ENCODE peak calls at places on chromosomes 11 and 22, in six cellular contexts. One of them, this sample, is unnamed.

GRCh38 chr11:61545341-61545740 is 35.5 kb downstream of the SYT7 start:
- DNase-seq in psoas muscle: no peak
- DNase-seq in tibial artery: no peak
- DNase-seq in substantia nigra: no peak
- DNase-seq in ovary: no peak
- DNase-seq in AG04450: no peak
- DNase-seq in this sample: no peak

GRCh38 chr22:32627091-32627490 is 152.5 kb downstream of the FBXO7 start:
- DNase-seq in psoas muscle: no peak
- DNase-seq in tibial artery: no peak
- DNase-seq in substantia nigra: no peak
- DNase-seq in ovary: no peak
- DNase-seq in AG04450: no peak
- DNase-seq in this sample: peak

GRCh38 chr11:27228232-27228631 is 134.8 kb downstream of the CCDC34 start:
- DNase-seq in psoas muscle: no peak
- DNase-seq in tibial artery: no peak
- DNase-seq in substantia nigra: no peak
- DNase-seq in ovary: no peak
- DNase-seq in AG04450: no peak
- DNase-seq in this sample: no peak

GRCh38 chr11:62142043-62142375 is 18.2 kb downstream of the INCENP start:
- DNase-seq in psoas muscle: no peak
- DNase-seq in tibial artery: peak
- DNase-seq in substantia nigra: no peak
- DNase-seq in ovary: no peak
- DNase-seq in AG04450: no peak
- DNase-seq in this sample: no peak

GRCh38 chr11:100865443-100865842 is 178.4 kb downstream of the ARHGAP42 start:
- DNase-seq in psoas muscle: no peak
- DNase-seq in tibial artery: no peak
- DNase-seq in substantia nigra: no peak
- DNase-seq in ovary: no peak
- DNase-seq in AG04450: no peak
- DNase-seq in this sample: no peak

GRCh38 chr11:112255075-112255739 is 5.5 kb downstream of the PLET1 start:
- DNase-seq in psoas muscle: peak
- DNase-seq in tibial artery: no peak
- DNase-seq in substantia nigra: no peak
- DNase-seq in ovary: no peak
- DNase-seq in AG04450: no peak
- DNase-seq in this sample: no peak

GRCh38 chr11:79227732-79228416 is 213.0 kb downstream of the TENM4 start:
- DNase-seq in psoas muscle: no peak
- DNase-seq in tibial artery: no peak
- DNase-seq in substantia nigra: no peak
- DNase-seq in ovary: no peak
- DNase-seq in AG04450: no peak
- DNase-seq in this sample: no peak

GRCh38 chr11:37525336-37525735 is 927.3 kb upstream of the RAG2 start:
- DNase-seq in psoas muscle: no peak
- DNase-seq in tibial artery: no peak
- DNase-seq in substantia nigra: no peak
- DNase-seq in ovary: no peak
- DNase-seq in AG04450: no peak
- DNase-seq in this sample: no peak

GRCh38 chr22:49322861-49323622 is 504.6 kb downstream of the BRD1 start:
- DNase-seq in psoas muscle: no peak
- DNase-seq in tibial artery: no peak
- DNase-seq in substantia nigra: no peak
- DNase-seq in ovary: no peak
- DNase-seq in AG04450: no peak
- DNase-seq in this sample: no peak

GRCh38 chr11:115425243-115425642 is 79.0 kb downstream of the CADM1 start:
- DNase-seq in psoas muscle: no peak
- DNase-seq in tibial artery: no peak
- DNase-seq in substantia nigra: no peak
- DNase-seq in ovary: no peak
- DNase-seq in AG04450: no peak
- DNase-seq in this sample: no peak

GRCh38 chr11:66725114-66725513 is 3.9 kb downstream of the SPTBN2 start:
- DNase-seq in psoas muscle: no peak
- DNase-seq in tibial artery: no peak
- DNase-seq in substantia nigra: no peak
- DNase-seq in ovary: no peak
- DNase-seq in AG04450: no peak
- DNase-seq in this sample: no peak
- H3K27ac ChIP-seq in psoas muscle: no peak
- H3K27ac ChIP-seq in tibial artery: no peak
- H3K27ac ChIP-seq in substantia nigra: no peak
- H3K27ac ChIP-seq in ovary: no peak
- H3K27ac ChIP-seq in AG04450: no peak
- H3K27ac ChIP-seq in this sample: no peak

DNA sequence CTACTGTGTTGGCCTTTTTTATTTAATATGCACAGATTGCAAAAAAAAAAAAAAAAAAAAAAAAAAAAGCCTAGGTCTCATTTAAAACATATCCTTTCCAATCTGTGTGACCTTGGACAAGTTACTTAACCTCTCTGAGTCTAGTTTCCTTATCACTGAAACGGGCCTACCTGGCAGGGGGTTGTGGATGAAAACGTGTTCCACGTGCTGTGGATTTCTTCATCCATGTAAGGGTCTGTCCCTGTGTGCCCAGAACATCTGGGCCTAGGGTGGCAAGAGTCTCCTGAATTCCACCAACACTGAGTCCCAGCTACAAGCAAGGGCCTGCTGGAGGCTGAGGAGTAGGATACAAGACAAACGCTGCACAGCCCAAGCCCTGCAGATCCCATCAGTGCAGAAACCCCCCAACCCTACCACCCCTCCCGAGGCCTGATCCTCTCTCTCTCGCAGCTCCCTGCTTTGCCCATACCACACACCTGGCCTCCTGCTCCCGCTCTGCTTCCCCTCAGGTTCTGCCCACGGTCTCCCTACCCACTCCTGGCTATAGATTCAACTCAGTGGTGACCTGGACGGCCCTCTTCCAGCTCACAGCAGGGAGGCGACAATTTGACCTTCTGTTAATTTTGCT is 4.7 kb upstream of the GNAZ start:
- DNase-seq in psoas muscle: no peak
- DNase-seq in tibial artery: peak
- DNase-seq in substantia nigra: no peak
- DNase-seq in ovary: no peak
- DNase-seq in AG04450: no peak
- DNase-seq in this sample: no peak
- H3K27ac ChIP-seq in psoas muscle: no peak
- H3K27ac ChIP-seq in tibial artery: no peak
- H3K27ac ChIP-seq in substantia nigra: no peak
- H3K27ac ChIP-seq in ovary: no peak
- H3K27ac ChIP-seq in AG04450: no peak
- H3K27ac ChIP-seq in this sample: no peak

GRCh38 chr11:57224537-57224936 is 12.5 kb downstream of the APLNR start:
- DNase-seq in psoas muscle: no peak
- DNase-seq in tibial artery: no peak
- DNase-seq in substantia nigra: no peak
- DNase-seq in ovary: no peak
- DNase-seq in AG04450: no peak
- DNase-seq in this sample: no peak

GRCh38 chr11:57228600-57228999 is 8.4 kb downstream of the APLNR start:
- DNase-seq in psoas muscle: no peak
- DNase-seq in tibial artery: no peak
- DNase-seq in substantia nigra: no peak
- DNase-seq in ovary: no peak
- DNase-seq in AG04450: no peak
- DNase-seq in this sample: no peak

GRCh38 chr11:57222239-57222638 is 14.8 kb downstream of the APLNR start:
- DNase-seq in psoas muscle: no peak
- DNase-seq in tibial artery: no peak
- DNase-seq in substantia nigra: no peak
- DNase-seq in ovary: no peak
- DNase-seq in AG04450: no peak
- DNase-seq in this sample: no peak

GRCh38 chr11:57223601-57224000 is 13.4 kb downstream of the APLNR start:
- DNase-seq in psoas muscle: no peak
- DNase-seq in tibial artery: no peak
- DNase-seq in substantia nigra: no peak
- DNase-seq in ovary: no peak
- DNase-seq in AG04450: no peak
- DNase-seq in this sample: no peak

DNA sequence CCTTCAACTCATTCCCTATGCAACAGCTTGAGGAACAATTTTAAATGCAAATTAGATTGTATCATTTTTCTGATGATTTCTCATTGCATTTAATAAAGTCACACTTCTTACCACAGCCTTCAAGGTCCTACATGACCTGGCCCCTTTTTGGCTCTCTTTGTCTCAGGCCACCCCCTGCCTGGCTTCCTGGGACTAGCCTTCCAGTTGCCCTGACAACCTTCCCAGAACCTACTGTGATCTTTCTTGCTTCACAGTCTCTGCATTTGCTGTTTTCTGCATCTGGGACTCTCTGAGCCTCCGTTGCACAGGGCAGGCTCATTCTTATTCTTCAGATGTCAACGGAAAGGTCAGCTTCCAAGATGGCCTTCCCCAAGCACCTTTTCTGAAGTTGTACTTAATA is 12.9 kb downstream of the APLNR start:
- DNase-seq in psoas muscle: no peak
- DNase-seq in tibial artery: no peak
- DNase-seq in substantia nigra: no peak
- DNase-seq in ovary: no peak
- DNase-seq in AG04450: no peak
- DNase-seq in this sample: no peak
- H3K27ac ChIP-seq in psoas muscle: no peak
- H3K27ac ChIP-seq in tibial artery: no peak
- H3K27ac ChIP-seq in substantia nigra: no peak
- H3K27ac ChIP-seq in ovary: no peak
- H3K27ac ChIP-seq in AG04450: no peak
- H3K27ac ChIP-seq in this sample: no peak

GRCh38 chr11:47413908-47414684 is 5.7 kb downstream of the SLC39A13 start:
- DNase-seq in psoas muscle: peak
- DNase-seq in tibial artery: no peak
- DNase-seq in substantia nigra: no peak
- DNase-seq in ovary: peak
- DNase-seq in AG04450: peak
- DNase-seq in this sample: no peak

GRCh38 chr11:47414685-47415070 is 6.3 kb downstream of the SLC39A13 start:
- DNase-seq in psoas muscle: no peak
- DNase-seq in tibial artery: peak
- DNase-seq in substantia nigra: no peak
- DNase-seq in ovary: no peak
- DNase-seq in AG04450: no peak
- DNase-seq in this sample: no peak

GRCh38 chr11:47417712-47418111 is 8.5 kb downstream of the PSMC3 start:
- DNase-seq in psoas muscle: no peak
- DNase-seq in tibial artery: no peak
- DNase-seq in substantia nigra: no peak
- DNase-seq in ovary: no peak
- DNase-seq in AG04450: no peak
- DNase-seq in this sample: no peak

GRCh38 chr11:47415091-47415854 is 6.9 kb downstream of the SLC39A13 start:
- DNase-seq in psoas muscle: no peak
- DNase-seq in tibial artery: no peak
- DNase-seq in substantia nigra: no peak
- DNase-seq in ovary: no peak
- DNase-seq in AG04450: no peak
- DNase-seq in this sample: no peak

GRCh38 chr11:47415949-47416472 is 7.6 kb downstream of the SLC39A13 start:
- DNase-seq in psoas muscle: peak
- DNase-seq in tibial artery: peak
- DNase-seq in substantia nigra: no peak
- DNase-seq in ovary: peak
- DNase-seq in AG04450: peak
- DNase-seq in this sample: peak
- H3K27ac ChIP-seq in psoas muscle: peak
- H3K27ac ChIP-seq in tibial artery: peak
- H3K27ac ChIP-seq in substantia nigra: no peak
- H3K27ac ChIP-seq in ovary: peak
- H3K27ac ChIP-seq in AG04450: peak
- H3K27ac ChIP-seq in this sample: peak

GRCh38 chr11:119093951-119094815 is 7.5 kb downstream of the DPAGT1 start:
- DNase-seq in psoas muscle: peak
- DNase-seq in tibial artery: peak
- DNase-seq in substantia nigra: peak
- DNase-seq in ovary: peak
- DNase-seq in AG04450: no peak
- DNase-seq in this sample: no peak

GRCh38 chr11:119092880-119093665 is 8.4 kb downstream of the HMBS start:
- DNase-seq in psoas muscle: no peak
- DNase-seq in tibial artery: no peak
- DNase-seq in substantia nigra: no peak
- DNase-seq in ovary: no peak
- DNase-seq in AG04450: no peak
- DNase-seq in this sample: no peak

GRCh38 chr11:119094816-119095065 is 6.9 kb downstream of the DPAGT1 start:
- DNase-seq in psoas muscle: peak
- DNase-seq in tibial artery: peak
- DNase-seq in substantia nigra: no peak
- DNase-seq in ovary: peak
- DNase-seq in AG04450: no peak
- DNase-seq in this sample: peak

GRCh38 chr11:119091966-119092879 is 7.5 kb downstream of the HMBS start:
- DNase-seq in psoas muscle: no peak
- DNase-seq in tibial artery: no peak
- DNase-seq in substantia nigra: no peak
- DNase-seq in ovary: no peak
- DNase-seq in AG04450: no peak
- DNase-seq in this sample: no peak

DNA sequence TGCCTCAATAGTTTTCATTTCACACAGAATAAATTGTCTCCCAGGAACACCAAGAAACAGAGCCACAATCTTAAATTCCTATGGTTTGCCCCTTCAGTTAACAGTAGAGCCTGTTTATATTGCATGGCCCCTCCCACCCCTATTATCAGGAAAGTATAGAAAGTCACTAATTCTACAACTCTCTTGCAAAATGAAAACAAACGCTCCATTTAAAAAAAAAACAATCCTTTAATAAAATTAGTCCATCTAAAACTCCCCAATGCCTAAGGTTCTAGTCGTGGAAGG is 8.0 kb downstream of the DPAGT1 start:
- DNase-seq in psoas muscle: no peak
- DNase-seq in tibial artery: no peak
- DNase-seq in substantia nigra: no peak
- DNase-seq in ovary: no peak
- DNase-seq in AG04450: no peak
- DNase-seq in this sample: no peak
- H3K27ac ChIP-seq in psoas muscle: peak
- H3K27ac ChIP-seq in tibial artery: peak
- H3K27ac ChIP-seq in substantia nigra: peak
- H3K27ac ChIP-seq in ovary: peak
- H3K27ac ChIP-seq in AG04450: peak
- H3K27ac ChIP-seq in this sample: peak

This sample was measured in left ventricle myocardium inferior.